ENCODE peak calls at places on chromosomes 6 and 20, in eight cellular contexts. E is lung, J is fibroblast of lung, F is transverse colon, W is neural progenitor cell, K is astrocyte, C is pancreas, G is mammary epithelial cell. I is an unnamed sample.
A peak's percentile ranks its signal among the peaks of the same experiment; 100 is the strongest.

GRCh38 chr6:33428219-33428890 is 8.5 kb downstream of the SYNGAP1 start:
- DNase-seq in J (no peak), F (peak; percentile 37), W (peak; percentile 50), C (peak; percentile 76), E (no peak), K (no peak), G (peak; percentile 45), I (no peak)

GRCh38 chr6:118889163-118889562 is 4.8 kb upstream of the ASF1A start:
- DNase-seq in C (no peak), F (no peak), J (no peak), E (no peak), K (no peak), W (no peak), G (no peak), I (no peak)

GRCh38 chr6:2111162-2111677 is 134.2 kb downstream of the GMDS start:
- DNase-seq in J (peak; percentile 96), K (peak; percentile 72), W (no peak), E (no peak), F (no peak), C (no peak), G (peak; percentile 84), I (no peak)

GRCh38 chr6:115514656-115515055 is 546.0 kb downstream of the FRK start:
- DNase-seq in J (peak; percentile 53), W (no peak), C (no peak), F (no peak), G (no peak), K (peak; percentile 14), E (no peak), I (no peak)

GRCh38 chr6:94988701-94989100 is 588.6 kb upstream of the MANEA start:
- DNase-seq in C (no peak), K (no peak), G (no peak), F (no peak), E (no peak), W (no peak), J (no peak), I (no peak)

GRCh38 chr6:111809264-111809663 is 64.0 kb downstream of the FYN start:
- DNase-seq in G (no peak), J (no peak), W (no peak), F (no peak), K (peak; percentile 32), E (no peak), C (no peak), I (no peak)

GRCh38 chr20:45833030-45833882 is at the start of gene SNX21:
- DNase-seq in K (peak; percentile 92), W (peak; percentile 90), J (peak; percentile 96), C (no peak), G (peak; percentile 80), F (peak; percentile 83), E (peak; percentile 80), I (peak; percentile 89)

GRCh38 chr6:131314838-131315237 is 179.6 kb downstream of the AKAP7 start:
- DNase-seq in F (no peak), K (no peak), G (no peak), E (no peak), J (no peak), C (no peak), W (no peak), I (no peak)

GRCh38 chr20:59042151-59042795 is at the start of gene PRELID3B:
- DNase-seq in J (peak; percentile 20), E (peak; percentile 39), K (no peak), C (peak; percentile 86), F (peak; percentile 64), G (peak; percentile 60), W (peak; percentile 57), I (no peak)

GRCh38 chr20:49562341-49563014 is 5.5 kb downstream of the PTGIS start:
- DNase-seq in G (peak; percentile 61), E (peak; percentile 56), K (peak; percentile 89), F (peak; percentile 43), W (peak; percentile 53), C (no peak), J (peak; percentile 65), I (peak; percentile 89)

GRCh38 chr6:20313960-20314530 is 87.6 kb upstream of the E2F3 start:
- DNase-seq in K (no peak), C (no peak), J (no peak), W (no peak), G (no peak), E (no peak), F (no peak), I (no peak)

GRCh38 chr6:156872903-156873302 is 95.7 kb downstream of the ARID1B start:
- DNase-seq in C (no peak), J (no peak), G (no peak), K (no peak), F (no peak), W (no peak), E (no peak), I (no peak)
- H3K4me1 ChIP-seq in C (peaks cover 9% of the 10 kb centered on the region), J (no peaks in the 10 kb centered on the region), G (no peaks in the 10 kb centered on the region), K (no peaks in the 10 kb centered on the region), F (peaks cover 21% of the 10 kb centered on the region), W (peaks cover 32% of the 10 kb centered on the region), E (peaks cover 16% of the 10 kb centered on the region), I (peaks cover 55% of the 10 kb centered on the region)

GRCh38 chr6:77173472-77174074 is 289.7 kb downstream of the HTR1B start:
- DNase-seq in K (no peak), W (peak; percentile 55), E (no peak), J (no peak), F (no peak), C (peak; percentile 11), G (peak; percentile 5), I (no peak)
- TF ChIP-seq CTCF in K (no peak), W (peak; percentile 66), E (no peak), J (no peak), F (no peak), C (no peak), G (no peak), I (no peak)

DNA sequence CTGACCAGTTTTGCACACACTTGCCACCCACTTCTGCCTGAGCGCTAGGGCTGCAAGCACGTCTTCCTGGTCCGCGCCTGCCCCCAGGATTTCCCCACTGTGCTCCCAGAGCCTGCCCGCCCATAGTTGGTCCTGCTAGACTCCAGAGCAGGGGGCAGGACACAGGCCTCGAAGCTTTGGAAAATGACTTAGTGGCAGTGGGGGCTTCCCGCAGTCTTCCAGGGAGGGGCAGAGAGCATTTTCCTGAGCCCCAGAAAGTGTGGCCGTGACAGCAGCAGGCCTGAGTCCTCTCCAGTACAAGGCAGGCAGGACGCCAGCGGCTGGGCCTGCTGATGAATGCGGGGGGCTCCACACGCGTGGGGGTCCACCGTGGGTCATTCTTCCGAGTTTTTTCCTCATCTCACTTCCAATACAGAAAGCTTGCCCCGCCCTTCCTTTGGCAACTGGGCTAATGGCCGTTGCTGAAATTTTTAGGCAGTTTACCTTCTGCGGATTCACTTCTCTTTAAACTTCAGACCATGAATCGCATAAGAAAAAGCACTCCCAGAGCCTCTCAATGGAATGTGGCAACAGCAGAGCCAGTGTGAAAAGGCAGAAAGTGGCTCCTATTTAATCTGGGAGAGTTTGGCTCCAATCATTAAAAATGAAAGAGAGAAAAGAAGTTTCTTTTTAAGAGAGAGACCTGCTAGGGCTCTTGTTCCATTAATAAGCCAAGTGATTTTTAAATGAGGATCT is 383.8 kb downstream of the CDH4 start:
- DNase-seq in F (no peak), K (no peak), W (no peak), J (no peak), E (no peak), C (no peak), G (no peak), I (no peak)
- H3K27me3 ChIP-seq in F (peaks cover 10% of the 10 kb centered on the region), K (no peaks in the 10 kb centered on the region), W (no peaks in the 10 kb centered on the region), J (no peaks in the 10 kb centered on the region), E (no peaks in the 10 kb centered on the region), C (no peaks in the 10 kb centered on the region), G (no peaks in the 10 kb centered on the region), I (peaks cover 10% of the 10 kb centered on the region)

GRCh38 chr6:5172057-5172683 is 87.0 kb downstream of the PPP1R3G start:
- DNase-seq in F (no peak), C (no peak), J (no peak), E (no peak), K (no peak), W (peak; percentile 50), G (no peak), I (no peak)

GRCh38 chr6:5175635-5176034 is 85.1 kb downstream of the LYRM4 start:
- DNase-seq in F (no peak), K (no peak), J (no peak), G (no peak), W (no peak), C (no peak), E (no peak), I (no peak)

GRCh38 chr6:5175195-5175594 is 85.6 kb downstream of the LYRM4 start:
- DNase-seq in W (peak; percentile 71), C (no peak), E (no peak), J (no peak), F (no peak), K (no peak), G (no peak), I (no peak)

GRCh38 chr6:5173862-5174643 is 86.7 kb downstream of the LYRM4 start:
- DNase-seq in F (peak; percentile 21), E (no peak), J (no peak), C (no peak), K (no peak), G (no peak), W (no peak), I (peak; percentile 16)

GRCh38 chr6:5174756-5175155 is 86.0 kb downstream of the LYRM4 start:
- DNase-seq in F (no peak), J (no peak), W (no peak), E (no peak), C (no peak), G (no peak), K (no peak), I (no peak)
- H3K4me1 ChIP-seq in F (peaks cover 3% of the 10 kb centered on the region), J (no peaks in the 10 kb centered on the region), W (peaks cover 41% of the 10 kb centered on the region), E (no peaks in the 10 kb centered on the region), C (no peaks in the 10 kb centered on the region), G (no peaks in the 10 kb centered on the region), K (no peaks in the 10 kb centered on the region), I (no peaks in the 10 kb centered on the region)

GRCh38 chr6:31476515-31477139 is 21.3 kb upstream of the MICB start:
- DNase-seq in C (no peak), E (no peak), W (no peak), G (no peak), K (no peak), F (no peak), J (no peak), I (no peak)
- TF ChIP-seq CTCF in C (no peak), E (no peak), W (no peak), G (no peak), K (no peak), F (no peak), J (no peak), I (no peak)

I was measured in heart right ventricle.